ENCODE peak calls at places on chromosomes 4 and X, in six cellular contexts. One of them, this sample, is unnamed.

GRCh38 chr4:148203056-148203898 is 238.9 kb downstream of the NR3C2 start:
- DNase-seq in ureter: no peak
- DNase-seq in T-helper 17 cell: no peak
- DNase-seq in Peyer's patch: no peak
- DNase-seq in midbrain: peak; percentile 70
- DNase-seq in pancreas: peak; percentile 58
- DNase-seq in this sample: no peak

GRCh38 chr4:86013623-86014022 is 346.2 kb downstream of the MAPK10 start:
- DNase-seq in ureter: no peak
- DNase-seq in T-helper 17 cell: no peak
- DNase-seq in Peyer's patch: no peak
- DNase-seq in midbrain: no peak
- DNase-seq in pancreas: no peak
- DNase-seq in this sample: no peak

GRCh38 chr4:8391972-8392371 is 48.6 kb downstream of the ACOX3 start:
- DNase-seq in ureter: no peak
- DNase-seq in T-helper 17 cell: no peak
- DNase-seq in Peyer's patch: no peak
- DNase-seq in midbrain: peak; percentile 61
- DNase-seq in pancreas: no peak
- DNase-seq in this sample: no peak

GRCh38 chrX:68536884-68537283 is 38.0 kb downstream of the YIPF6 start:
- DNase-seq in ureter: no peak
- DNase-seq in T-helper 17 cell: no peak
- DNase-seq in Peyer's patch: no peak
- DNase-seq in midbrain: no peak
- DNase-seq in pancreas: no peak
- DNase-seq in this sample: no peak

GRCh38 chr4:8039290-8039689 is 99.6 kb upstream of the AFAP1 start:
- DNase-seq in ureter: no peak
- DNase-seq in T-helper 17 cell: no peak
- DNase-seq in Peyer's patch: no peak
- DNase-seq in midbrain: no peak
- DNase-seq in pancreas: no peak
- DNase-seq in this sample: no peak

GRCh38 chr4:146654976-146655761 is 16.5 kb downstream of the POU4F2 start:
- DNase-seq in ureter: no peak
- DNase-seq in T-helper 17 cell: no peak
- DNase-seq in Peyer's patch: no peak
- DNase-seq in midbrain: no peak
- DNase-seq in pancreas: no peak
- DNase-seq in this sample: no peak

GRCh38 chrX:38796926-38797325 is 4.3 kb upstream of the MID1IP1 start:
- DNase-seq in ureter: no peak
- DNase-seq in T-helper 17 cell: no peak
- DNase-seq in Peyer's patch: no peak
- DNase-seq in midbrain: no peak
- DNase-seq in pancreas: no peak
- DNase-seq in this sample: no peak

GRCh38 chr4:174549696-174550095 is 27.4 kb upstream of the HPGD start:
- DNase-seq in ureter: no peak
- DNase-seq in T-helper 17 cell: no peak
- DNase-seq in Peyer's patch: no peak
- DNase-seq in midbrain: no peak
- DNase-seq in pancreas: no peak
- DNase-seq in this sample: no peak

GRCh38 chr4:39375478-39375877 is 9.3 kb upstream of the RFC1 start:
- DNase-seq in ureter: no peak
- DNase-seq in T-helper 17 cell: no peak
- DNase-seq in Peyer's patch: no peak
- DNase-seq in midbrain: no peak
- DNase-seq in pancreas: no peak
- DNase-seq in this sample: no peak

GRCh38 chr4:119207051-119207450 is 5.5 kb upstream of the USP53 start:
- DNase-seq in ureter: no peak
- DNase-seq in T-helper 17 cell: no peak
- DNase-seq in Peyer's patch: no peak
- DNase-seq in midbrain: no peak
- DNase-seq in pancreas: no peak
- DNase-seq in this sample: no peak

GRCh38 chr4:118351851-118352827 is 664 bp downstream of the PRSS12 start:
- DNase-seq in ureter: no peak
- DNase-seq in T-helper 17 cell: no peak
- DNase-seq in Peyer's patch: no peak
- DNase-seq in midbrain: no peak
- DNase-seq in pancreas: peak; percentile 72
- DNase-seq in this sample: no peak

GRCh38 chrX:120457766-120458180 is 11.3 kb downstream of the LAMP2 start:
- DNase-seq in ureter: no peak
- DNase-seq in T-helper 17 cell: no peak
- DNase-seq in Peyer's patch: no peak
- DNase-seq in midbrain: no peak
- DNase-seq in pancreas: no peak
- DNase-seq in this sample: no peak

GRCh38 chrX:131277543-131278115 is 11.5 kb downstream of the IGSF1 start:
- DNase-seq in ureter: no peak
- DNase-seq in T-helper 17 cell: no peak
- DNase-seq in Peyer's patch: no peak
- DNase-seq in midbrain: no peak
- DNase-seq in pancreas: no peak
- DNase-seq in this sample: no peak

GRCh38 chr4:158484173-158484885 is 37.4 kb upstream of the RXFP1 start:
- DNase-seq in ureter: no peak
- DNase-seq in T-helper 17 cell: no peak
- DNase-seq in Peyer's patch: no peak
- DNase-seq in midbrain: no peak
- DNase-seq in pancreas: no peak
- DNase-seq in this sample: no peak

GRCh38 chr4:101667348-101667747 is 123.2 kb upstream of the BANK1 start:
- DNase-seq in ureter: no peak
- DNase-seq in T-helper 17 cell: no peak
- DNase-seq in Peyer's patch: no peak
- DNase-seq in midbrain: no peak
- DNase-seq in pancreas: no peak
- DNase-seq in this sample: no peak